ENCODE peak calls at places on chromosomes 5 and 9, in six cellular contexts. M is B cell, G is fibroblast of the aortic adventitia, O is glutamatergic neuron, P is astrocyte of the spinal cord, N is WTC11. J is an unnamed sample.

GRCh38 chr9:75438716-75439115 is 350.4 kb downstream of the OSTF1 start:
- DNase-seq in O (no peak), G (no peak), P (no peak), N (no peak), M (no peak), J (no peak)

GRCh38 chr9:91073811-91074771 is 272.5 kb downstream of the SYK start:
- DNase-seq in O (no peak), M (no peak), P (no peak), G (no peak), N (no peak), J (no peak)

GRCh38 chr9:33109850-33110595 is 33.5 kb upstream of the SMU1 start:
- DNase-seq in N (no peak), G (no peak), O (no peak), P (no peak), M (no peak), J (no peak)

GRCh38 chr9:131635285-131635684 is 90.0 kb downstream of the PRRT1B start:
- DNase-seq in O (no peak), N (no peak), M (peak), G (peak), P (peak), J (no peak)

GRCh38 chr5:95859327-95860060 is 37.0 kb upstream of the GLRX start:
- DNase-seq in G (no peak), M (no peak), O (no peak), N (no peak), P (no peak), J (no peak)

GRCh38 chr5:177356756-177357458 is 817 bp upstream of the RGS14 start:
- DNase-seq in P (no peak), O (no peak), M (no peak), G (no peak), N (no peak), J (no peak)

GRCh38 chr9:5626727-5627634 is 1.9 kb upstream of the RIC1 start:
- DNase-seq in G (peak), P (peak), N (no peak), O (no peak), M (peak), J (no peak)

GRCh38 chr9:14511452-14511851 is 181.8 kb downstream of the ZDHHC21 start:
- DNase-seq in G (peak), P (no peak), O (no peak), M (no peak), N (no peak), J (no peak)

GRCh38 chr9:117114768-117115167 is 300.1 kb downstream of the ASTN2 start:
- DNase-seq in M (no peak), G (no peak), P (no peak), O (no peak), N (peak), J (no peak)

GRCh38 chr5:166014256-166014655 is 2277.2 kb upstream of the WWC1 start:
- DNase-seq in M (no peak), P (no peak), G (no peak), N (no peak), O (no peak), J (no peak)

GRCh38 chr9:103364753-103365152 is 369.6 kb downstream of the CYLC2 start:
- DNase-seq in P (peak), O (no peak), M (no peak), G (peak), N (no peak), J (no peak)

GRCh38 chr9:129962889-129963703 is 79.9 kb downstream of the FNBP1 start:
- DNase-seq in O (no peak), M (peak), P (peak), N (peak), G (peak), J (no peak)

GRCh38 chr5:150473673-150474358 is 24.3 kb upstream of the RPS14 start:
- DNase-seq in O (no peak), M (no peak), P (peak), G (peak), N (peak), J (no peak)

GRCh38 chr5:84729326-84729725 is 344.6 kb upstream of the EDIL3 start:
- DNase-seq in G (peak), O (no peak), N (no peak), M (no peak), P (peak), J (no peak)

GRCh38 chr9:18492612-18493011 is 18.7 kb downstream of the ADAMTSL1 start:
- DNase-seq in N (no peak), G (peak), P (peak), O (no peak), M (no peak), J (no peak)

GRCh38 chr5:56325039-56325438 is 91.9 kb upstream of the ANKRD55 start:
- DNase-seq in O (no peak), M (no peak), N (no peak), G (no peak), P (no peak), J (no peak)

GRCh38 chr5:150401076-150401375 is 11.7 kb downstream of the CD74 start:
- DNase-seq in P (no peak), M (no peak), G (no peak), N (no peak), O (no peak), J (no peak)

GRCh38 chr9:129619787-129620668 is 873 bp downstream of the C9orf50 start:
- DNase-seq in O (peak), G (no peak), M (peak), N (no peak), P (no peak), J (no peak)

GRCh38 chr5:108727639-108728565 is 19.8 kb upstream of the FER start:
- DNase-seq in O (peak), M (peak), G (peak), N (peak), P (peak), J (peak)
- TF ChIP-seq CTCF in O (no peak), M (no peak), G (no peak), N (no peak), P (no peak), J (no peak)

GRCh38 chr5:37701868-37702267 is 138.0 kb downstream of the GDNF start:
- DNase-seq in P (no peak), N (no peak), G (no peak), O (no peak), M (no peak), J (no peak)

GRCh38 chr5:37694867-37695266 is 145.0 kb downstream of the GDNF start:
- DNase-seq in O (no peak), G (no peak), M (no peak), P (no peak), N (no peak), J (no peak)

GRCh38 chr5:37695651-37696050 is 144.2 kb downstream of the GDNF start:
- DNase-seq in P (no peak), G (no peak), N (no peak), M (no peak), O (no peak), J (no peak)

GRCh38 chr5:37696190-37697021 is 143.4 kb downstream of the GDNF start:
- DNase-seq in M (no peak), O (no peak), G (peak), P (peak), N (no peak), J (no peak)
- TF ChIP-seq CTCF in M (no peak), O (no peak), G (no peak), P (no peak), N (no peak), J (no peak)

GRCh38 chr5:5271606-5272321 is 131.6 kb downstream of the ADAMTS16 start:
- DNase-seq in G (no peak), P (peak), N (no peak), O (no peak), M (no peak), J (no peak)

GRCh38 chr5:5273976-5274375 is 133.8 kb downstream of the ADAMTS16 start:
- DNase-seq in M (no peak), G (no peak), N (no peak), P (no peak), O (no peak), J (no peak)

GRCh38 chr5:5273398-5273797 is 133.3 kb downstream of the ADAMTS16 start:
- DNase-seq in M (no peak), P (no peak), N (no peak), O (no peak), G (no peak), J (no peak)

GRCh38 chr5:5270161-5270560 is 130.0 kb downstream of the ADAMTS16 start:
- DNase-seq in O (no peak), N (no peak), G (no peak), M (no peak), P (no peak), J (no peak)

DNA sequence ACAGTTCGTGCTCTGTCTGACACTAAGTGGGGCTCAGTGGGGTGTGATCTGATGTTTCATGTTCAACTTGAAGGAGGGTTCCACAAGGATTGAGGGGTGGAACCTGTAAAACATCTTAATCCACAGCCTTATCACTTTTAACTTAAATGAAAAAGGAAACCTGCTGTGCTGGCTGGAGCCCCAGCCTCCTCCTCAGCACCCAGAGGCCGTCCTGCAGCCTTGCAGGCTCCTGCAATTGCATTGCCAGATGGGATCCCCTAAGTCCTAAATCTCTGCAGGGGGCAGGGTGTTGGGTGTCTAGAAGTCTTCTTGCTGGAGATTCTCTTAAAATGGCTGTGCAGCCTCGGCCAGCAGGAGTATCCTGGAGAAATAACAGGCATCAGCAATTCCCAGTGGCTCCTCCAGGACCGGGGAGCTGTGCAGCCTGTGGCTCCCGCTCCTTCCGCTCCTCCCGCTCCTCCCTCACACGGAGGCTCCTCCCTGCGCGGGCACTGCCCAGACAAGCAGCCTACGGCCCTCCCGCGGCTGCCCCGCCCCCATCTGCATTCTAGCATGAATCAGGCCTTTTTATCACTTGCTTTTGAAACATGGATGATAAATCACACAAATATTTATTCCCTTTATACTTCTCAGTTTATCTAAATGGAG is 131.0 kb downstream of the ADAMTS16 start:
- DNase-seq in G (peak), N (peak), M (no peak), O (peak), P (peak), J (no peak)
- TF ChIP-seq CTCF in G (peak), N (no peak), M (no peak), O (no peak), P (no peak), J (peak)

GRCh38 chr9:126170286-126170823 is 156.3 kb upstream of the MVB12B start:
- DNase-seq in O (no peak), M (no peak), P (no peak), N (no peak), G (no peak), J (peak)
- TF ChIP-seq CTCF in O (no peak), M (no peak), P (no peak), N (no peak), G (no peak), J (no peak)

GRCh38 chr9:85432599-85432998 is 309.2 kb downstream of the AGTPBP1 start:
- DNase-seq in P (no peak), M (no peak), G (no peak), N (no peak), O (no peak), J (no peak)

GRCh38 chr9:85433046-85433445 is 308.7 kb downstream of the AGTPBP1 start:
- DNase-seq in G (no peak), N (no peak), M (no peak), P (no peak), O (no peak), J (no peak)

GRCh38 chr9:85427749-85428148 is 314.0 kb downstream of the AGTPBP1 start:
- DNase-seq in O (no peak), N (no peak), G (no peak), M (no peak), P (no peak), J (no peak)

GRCh38 chr9:85431396-85432102 is 310.2 kb downstream of the AGTPBP1 start:
- DNase-seq in G (peak), N (no peak), P (peak), O (no peak), M (no peak), J (no peak)

GRCh38 chr9:85430659-85431370 is 310.9 kb downstream of the AGTPBP1 start:
- DNase-seq in N (no peak), G (no peak), M (no peak), O (no peak), P (peak), J (no peak)
- TF ChIP-seq CTCF in N (no peak), G (no peak), M (no peak), O (no peak), P (no peak), J (no peak)

GRCh38 chr5:138464388-138465287 is 641 bp upstream of the EGR1 start:
- DNase-seq in O (peak), P (peak), M (peak), N (peak), G (peak), J (peak)
- TF ChIP-seq CTCF in O (peak), P (no peak), M (peak), N (peak), G (no peak), J (peak)

GRCh38 chr5:152644316-152644715 is 239.2 kb upstream of the NMUR2 start:
- DNase-seq in O (no peak), P (no peak), N (no peak), M (no peak), G (no peak), J (no peak)
- TF ChIP-seq CTCF in O (no peak), P (no peak), N (no peak), M (no peak), G (no peak), J (no peak)

J was measured in osteocyte.